ENCODE peak calls at places on chromosomes 1 and 21, in ten cellular contexts. S is kidney; J is DND-41; V is heart left ventricle; B is CD8-positive, alpha-beta T cell; Q is GM23248; Y is left ventricle myocardium inferior; O is A549; U is pancreas; D is breast epithelium. F is an unnamed sample.

GRCh38 chr1:100622966-100623762 is 85.2 kb downstream of the GPR88 start:
- DNase-seq in S (no peak), J (no peak), V (no peak), B (no peak), Q (peak), Y (no peak), O (peak), U (no peak), D (no peak), F (peak)

GRCh38 chr1:225817611-225818061 is 7.7 kb downstream of the EPHX1 start:
- DNase-seq in S (peak), J (no peak), V (peak), B (no peak), Q (peak), Y (peak), O (peak), U (no peak), D (peak), F (peak)

GRCh38 chr1:55212349-55213028 is 2.7 kb downstream of the USP24 start:
- DNase-seq in S (no peak), J (peak), V (no peak), B (no peak), Q (no peak), Y (no peak), O (no peak), U (no peak), D (no peak), F (no peak)

GRCh38 chr1:54407201-54407956 is 1.2 kb upstream of the SSBP3 start:
- DNase-seq in S (peak), J (peak), V (peak), B (peak), Q (peak), Y (peak), O (peak), U (no peak), D (peak), F (peak)

GRCh38 chr1:208803371-208803811 is 559.2 kb upstream of the PLXNA2 start:
- DNase-seq in S (no peak), J (no peak), V (no peak), B (no peak), Q (no peak), Y (no peak), O (no peak), U (no peak), D (no peak), F (peak)

GRCh38 chr21:40143822-40144525 is 276.7 kb downstream of the PCP4 start:
- DNase-seq in S (peak), J (peak), V (peak), B (no peak), Q (peak), Y (peak), O (peak), U (peak), D (peak), F (peak)

GRCh38 chr1:56551691-56552090 is 27.7 kb downstream of the PLPP3 start:
- DNase-seq in S (no peak), J (no peak), V (no peak), B (no peak), Q (no peak), Y (no peak), O (no peak), U (no peak), D (no peak), F (no peak)

GRCh38 chr21:32007461-32007860 is 134.6 kb downstream of the HUNK start:
- DNase-seq in S (no peak), J (no peak), V (no peak), B (no peak), Q (peak), Y (no peak), O (peak), U (no peak), D (no peak), F (peak)

GRCh38 chr1:196774195-196774594 is 445 bp upstream of the CFHR3 start:
- DNase-seq in S (no peak), J (no peak), V (no peak), B (no peak), Q (no peak), Y (no peak), O (no peak), U (no peak), D (no peak), F (no peak)

GRCh38 chr1:119549719-119550141 is 42.7 kb downstream of the HSD3B1 start:
- DNase-seq in S (no peak), J (peak), V (no peak), B (no peak), Q (peak), Y (no peak), O (peak), U (no peak), D (no peak), F (peak)

GRCh38 chr1:108749081-108749480 is 2.6 kb downstream of the STXBP3 start:
- DNase-seq in S (no peak), J (no peak), V (no peak), B (no peak), Q (no peak), Y (no peak), O (no peak), U (no peak), D (no peak), F (no peak)

GRCh38 chr1:108746382-108747127 is at the start of gene STXBP3:
- DNase-seq in S (peak), J (peak), V (peak), B (peak), Q (peak), Y (peak), O (peak), U (peak), D (peak), F (peak)

GRCh38 chr1:108745980-108746381 is 493 bp upstream of the STXBP3 start:
- DNase-seq in S (no peak), J (no peak), V (no peak), B (no peak), Q (no peak), Y (no peak), O (no peak), U (no peak), D (no peak), F (no peak)

GRCh38 chr1:108747898-108748297 is 1.4 kb downstream of the STXBP3 start:
- DNase-seq in S (no peak), J (no peak), V (no peak), B (no peak), Q (peak), Y (no peak), O (no peak), U (no peak), D (no peak), F (no peak)

GRCh38 chr1:108747128-108747827 is 804 bp downstream of the STXBP3 start:
- DNase-seq in S (peak), J (peak), V (peak), B (no peak), Q (peak), Y (peak), O (peak), U (peak), D (peak), F (peak)
- H3K27ac ChIP-seq in S (peak), J (peak), V (peak), B (peak), Q (peak), Y (peak), O (peak), U (peak), D (peak), F (peak)

DNA sequence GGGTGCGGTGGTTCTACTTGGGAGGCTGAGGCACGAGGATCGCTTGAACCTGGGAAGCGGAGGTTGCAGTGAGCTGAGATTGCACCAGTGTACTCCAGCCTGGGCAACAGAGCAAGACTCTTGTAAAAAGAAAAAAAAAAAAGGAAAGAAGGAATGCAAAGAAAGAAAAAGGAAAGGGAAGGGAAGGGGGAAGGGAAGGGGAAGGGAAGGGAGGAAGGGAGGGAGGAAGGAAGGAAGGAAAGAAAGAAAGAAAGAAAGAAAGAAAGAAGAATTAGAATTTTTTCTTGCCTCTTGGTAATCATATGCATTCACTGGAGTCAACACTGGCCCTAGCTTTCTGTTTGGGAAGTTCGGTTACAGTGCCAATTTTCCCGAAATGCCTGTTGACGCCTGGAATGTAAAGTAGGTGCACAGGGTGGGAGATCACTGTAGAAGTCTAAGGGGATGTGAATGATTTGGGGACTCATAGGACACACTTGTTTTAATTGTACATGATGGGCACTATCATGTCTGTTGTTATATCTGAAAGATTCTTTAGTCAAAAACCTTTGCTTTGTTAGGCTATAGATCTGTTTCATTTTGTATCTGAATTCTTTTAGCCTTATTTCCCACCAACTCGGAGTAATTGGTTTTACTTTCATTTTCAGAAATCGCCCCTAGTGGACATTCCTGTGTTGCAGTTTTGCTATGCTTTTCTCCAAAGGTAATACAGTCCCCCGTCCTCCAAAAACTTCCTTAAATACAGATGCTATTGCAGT is 59.8 kb upstream of the MORC3 start:
- DNase-seq in S (peak), J (peak), V (no peak), B (no peak), Q (peak), Y (no peak), O (peak), U (no peak), D (no peak), F (peak)
- H3K4me3 ChIP-seq in S (peak), J (peak), V (peak), B (peak), Q (peak), Y (peak), O (peak), U (peak), D (peak), F (peak)

GRCh38 chr1:19618428-19618827 is 25.7 kb upstream of the NBL1 start:
- DNase-seq in S (no peak), J (no peak), V (no peak), B (no peak), Q (no peak), Y (no peak), O (no peak), U (no peak), D (no peak), F (no peak)

GRCh38 chr1:19622204-19622603 is 21.9 kb upstream of the NBL1 start:
- DNase-seq in S (no peak), J (no peak), V (no peak), B (no peak), Q (peak), Y (no peak), O (no peak), U (no peak), D (no peak), F (no peak)

GRCh38 chr1:19619697-19620384 is 24.3 kb upstream of the NBL1 start:
- DNase-seq in S (no peak), J (no peak), V (no peak), B (no peak), Q (peak), Y (no peak), O (no peak), U (no peak), D (no peak), F (peak)

GRCh38 chr1:19621274-19621950 is 22.7 kb upstream of the NBL1 start:
- DNase-seq in S (no peak), J (no peak), V (no peak), B (no peak), Q (peak), Y (no peak), O (no peak), U (no peak), D (no peak), F (no peak)

GRCh38 chr1:19620786-19621185 is 23.3 kb upstream of the NBL1 start:
- DNase-seq in S (no peak), J (no peak), V (no peak), B (no peak), Q (peak), Y (no peak), O (no peak), U (no peak), D (no peak), F (no peak)
- H3K27ac ChIP-seq in S (no peak), J (no peak), V (peak), B (no peak), Q (peak), Y (peak), O (no peak), U (peak), D (peak), F (no peak)

GRCh38 chr21:41361053-41361785 is 608 bp upstream of the MX2 start:
- DNase-seq in S (peak), J (no peak), V (no peak), B (no peak), Q (no peak), Y (no peak), O (no peak), U (peak), D (peak), F (no peak)

GRCh38 chr21:41363370-41364270 is 1.8 kb downstream of the MX2 start:
- DNase-seq in S (no peak), J (peak), V (no peak), B (no peak), Q (no peak), Y (no peak), O (no peak), U (peak), D (no peak), F (no peak)

GRCh38 chr21:41360072-41360821 is 1.6 kb upstream of the MX2 start:
- DNase-seq in S (peak), J (peak), V (peak), B (no peak), Q (peak), Y (peak), O (no peak), U (peak), D (peak), F (no peak)

GRCh38 chr21:41362605-41363369 is 960 bp downstream of the MX2 start:
- DNase-seq in S (peak), J (no peak), V (no peak), B (no peak), Q (no peak), Y (no peak), O (no peak), U (peak), D (no peak), F (no peak)

DNA sequence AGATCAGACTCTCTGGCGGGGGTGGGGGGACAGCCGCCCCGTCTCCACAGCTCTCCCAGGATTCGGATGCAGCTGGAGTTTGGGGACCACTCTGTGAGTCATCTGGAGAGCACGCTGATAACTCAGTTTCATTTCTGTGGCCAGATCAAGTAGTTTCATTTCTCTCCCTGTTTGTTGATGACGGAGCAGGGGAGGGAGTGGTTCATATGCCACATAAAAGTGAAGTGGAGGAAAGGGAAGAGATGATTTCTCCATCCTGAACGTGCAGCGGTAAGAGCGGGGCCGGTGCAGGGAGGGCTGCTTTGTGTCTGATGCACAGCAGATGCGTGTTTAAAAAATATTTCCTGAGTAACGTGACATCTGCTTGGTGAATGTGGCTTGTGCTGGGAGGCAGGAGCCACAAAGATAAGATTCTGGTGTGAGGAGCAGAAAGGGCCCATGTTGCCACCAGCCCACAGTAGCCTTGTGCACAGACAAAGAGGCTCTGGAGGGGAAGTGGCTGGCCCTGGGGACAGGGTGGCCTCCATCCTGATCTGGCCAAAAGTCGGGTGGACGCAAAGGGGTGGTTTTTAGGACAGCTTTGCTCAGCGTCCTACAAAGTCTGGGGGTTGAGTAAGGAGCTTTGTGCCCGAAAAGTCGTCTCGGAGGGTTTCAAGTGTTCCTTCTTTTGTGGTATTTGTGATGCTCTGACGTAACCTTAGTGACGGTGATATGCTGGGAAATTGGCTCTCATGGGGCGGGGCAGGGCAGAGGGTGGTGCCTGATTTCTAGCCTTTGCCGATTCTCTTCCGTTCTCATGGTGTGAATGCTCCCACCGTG is at the start of gene MX2:
- DNase-seq in S (peak), J (peak), V (peak), B (peak), Q (peak), Y (peak), O (no peak), U (peak), D (peak), F (peak)
- H3K4me3 ChIP-seq in S (peak), J (peak), V (peak), B (peak), Q (peak), Y (peak), O (no peak), U (no peak), D (peak), F (no peak)

GRCh38 chr1:191904991-191905390 is 253.3 kb upstream of the RGS18 start:
- DNase-seq in S (no peak), J (no peak), V (no peak), B (no peak), Q (no peak), Y (no peak), O (no peak), U (no peak), D (no peak), F (no peak)

DNA sequence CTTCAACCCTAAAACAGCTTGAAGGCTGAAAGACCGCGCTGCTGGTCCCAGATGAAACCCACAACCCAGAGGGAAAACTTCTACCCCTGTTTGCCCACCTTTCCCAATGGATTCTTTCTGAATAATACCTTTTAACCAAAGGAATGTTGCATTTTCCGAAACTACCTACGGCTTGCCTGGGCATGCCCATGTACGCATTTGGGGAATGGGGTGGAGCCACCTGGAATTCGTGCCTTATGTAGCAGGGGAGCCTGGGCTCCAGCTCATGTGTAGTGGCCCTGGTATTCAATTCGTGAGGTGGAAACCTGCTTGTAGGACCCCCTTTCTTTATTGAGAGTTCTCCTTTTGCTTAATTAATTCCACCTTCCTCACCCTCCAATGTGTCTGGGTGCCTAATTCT is 256.6 kb upstream of the RGS18 start:
- DNase-seq in S (no peak), J (no peak), V (no peak), B (no peak), Q (no peak), Y (no peak), O (no peak), U (no peak), D (no peak), F (no peak)
- H3K27ac ChIP-seq in S (no peak), J (no peak), V (no peak), B (no peak), Q (no peak), Y (no peak), O (no peak), U (no peak), D (no peak), F (no peak)

DNA sequence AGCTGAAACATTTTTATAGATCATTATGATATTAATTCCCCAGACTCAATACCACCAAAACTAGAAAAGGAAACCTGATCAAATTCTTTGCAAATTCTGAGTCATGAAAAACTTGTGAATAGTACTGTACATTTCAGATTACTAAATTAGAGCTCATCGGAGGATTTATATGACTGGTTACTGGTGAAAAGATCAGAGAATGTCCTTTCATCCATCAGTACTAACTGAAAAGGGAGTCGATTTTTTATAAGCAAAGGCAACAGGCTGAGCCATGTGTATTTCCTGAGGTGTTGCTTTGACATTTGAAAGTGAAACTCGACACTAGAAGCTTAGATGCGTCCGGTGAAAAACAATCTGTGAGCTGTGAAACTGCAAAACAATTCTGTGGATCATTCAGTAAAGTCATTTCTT is 155.7 kb downstream of the TNFSF18 start:
- DNase-seq in S (no peak), J (peak), V (no peak), B (no peak), Q (no peak), Y (no peak), O (no peak), U (no peak), D (no peak), F (no peak)
- H3K4me3 ChIP-seq in S (peak), J (peak), V (no peak), B (peak), Q (peak), Y (peak), O (no peak), U (no peak), D (peak), F (peak)

GRCh38 chr1:36034692-36035091 is 49.2 kb upstream of the TEKT2 start:
- DNase-seq in S (no peak), J (no peak), V (no peak), B (no peak), Q (peak), Y (no peak), O (peak), U (no peak), D (no peak), F (no peak)
- H3K27ac ChIP-seq in S (no peak), J (no peak), V (no peak), B (no peak), Q (peak), Y (no peak), O (no peak), U (no peak), D (no peak), F (no peak)

DNA sequence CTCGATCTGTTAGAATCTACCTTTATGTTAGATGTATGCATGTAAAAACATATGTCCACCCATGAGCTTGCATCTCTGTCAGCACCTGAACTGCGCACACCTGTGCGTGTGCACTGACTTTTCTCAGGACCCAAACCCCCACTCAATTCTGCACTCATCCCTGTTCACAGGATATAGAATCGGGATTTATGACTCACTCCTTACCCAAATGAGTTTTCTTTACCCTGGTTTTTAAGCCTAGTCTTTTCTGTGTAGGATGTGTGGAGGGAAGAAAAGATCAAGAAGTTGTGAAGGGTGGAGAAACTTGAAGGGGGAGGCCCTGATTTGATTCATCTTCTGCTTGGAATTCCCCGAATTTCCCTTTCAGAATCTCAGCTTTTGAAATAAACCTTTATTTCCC is 2.4 kb downstream of the ACKR1 start:
- DNase-seq in S (no peak), J (no peak), V (no peak), B (no peak), Q (no peak), Y (no peak), O (no peak), U (no peak), D (no peak), F (no peak)
- H3K4me3 ChIP-seq in S (no peak), J (no peak), V (no peak), B (no peak), Q (no peak), Y (no peak), O (no peak), U (no peak), D (no peak), F (no peak)